ENCODE peak calls at places on chromosomes 1 and 21, in five cellular contexts. K, S, D, A and G are unnamed samples. For H3K36me3, the result is how much of the 10 kb centered on the place peaks cover.

GRCh38 chr1:67162954-67163353 is 3.3 kb upstream of the IL23R start:
- DNase-seq in K (peak), S (no peak), D (no peak), A (no peak), G (no peak)

GRCh38 chr1:246035060-246035531 is 472.0 kb downstream of the SMYD3 start:
- DNase-seq in K (no peak), S (no peak), D (no peak), A (no peak), G (no peak)

GRCh38 chr1:234628099-234628498 is 18.1 kb upstream of the IRF2BP2 start:
- DNase-seq in K (peak), S (no peak), D (peak), A (no peak), G (no peak)

GRCh38 chr1:230730979-230731378 is 16.2 kb upstream of the CAPN9 start:
- DNase-seq in K (no peak), S (no peak), D (peak), A (no peak), G (no peak)

GRCh38 chr1:20458717-20459116 is 27.3 kb downstream of the CAMK2N1 start:
- DNase-seq in K (no peak), S (no peak), D (no peak), A (no peak), G (no peak)

GRCh38 chr1:6245869-6246496 is 2.0 kb downstream of the HES3 start:
- DNase-seq in K (no peak), S (no peak), D (peak), A (no peak), G (no peak)

GRCh38 chr1:9892563-9893528 is 17.2 kb downstream of the CTNNBIP1 start:
- DNase-seq in K (peak), S (no peak), D (no peak), A (no peak), G (no peak)

GRCh38 chr1:46370214-46370633 is 23.9 kb upstream of the FAAH start:
- DNase-seq in K (peak), S (no peak), D (no peak), A (no peak), G (no peak)

GRCh38 chr1:168636200-168636599 is 59.8 kb downstream of the XCL1 start:
- DNase-seq in K (no peak), S (no peak), D (no peak), A (no peak), G (no peak)

GRCh38 chr1:89781494-89782126 is 39.2 kb upstream of the LRRC8D start:
- DNase-seq in K (peak), S (no peak), D (no peak), A (no peak), G (peak)

GRCh38 chr1:41023279-41023990 is 1.9 kb upstream of the SLFNL1 start:
- DNase-seq in K (no peak), S (no peak), D (no peak), A (no peak), G (no peak)

GRCh38 chr1:205025239-205025638 is 17.8 kb upstream of the CNTN2 start:
- DNase-seq in K (no peak), S (no peak), D (no peak), A (no peak), G (no peak)

GRCh38 chr1:230303069-230303468 is 123.1 kb downstream of the PGBD5 start:
- DNase-seq in K (no peak), S (no peak), D (no peak), A (no peak), G (no peak)

GRCh38 chr1:15799928-15800835 is 7.3 kb downstream of the UQCRHL start:
- DNase-seq in K (peak), S (peak), D (peak), A (no peak), G (no peak)

GRCh38 chr1:46516140-46516539 is 26.5 kb downstream of the DMBX1 start:
- DNase-seq in K (no peak), S (no peak), D (no peak), A (no peak), G (no peak)

GRCh38 chr1:117612517-117613248 is 6.8 kb downstream of the TENT5C start:
- DNase-seq in K (peak), S (no peak), D (no peak), A (peak), G (no peak)

GRCh38 chr1:46749921-46750404 is 31.0 kb upstream of the EFCAB14 start:
- DNase-seq in K (no peak), S (peak), D (no peak), A (no peak), G (no peak)

GRCh38 chr21:17051054-17051453 is 461.8 kb upstream of the CXADR start:
- DNase-seq in K (peak), S (no peak), D (no peak), A (no peak), G (no peak)

GRCh38 chr1:204659061-204659460 is 26.5 kb downstream of the LRRN2 start:
- DNase-seq in K (peak), S (no peak), D (no peak), A (no peak), G (no peak)

GRCh38 chr1:186626533-186626932 is 53.7 kb downstream of the PTGS2 start:
- DNase-seq in K (no peak), S (no peak), D (no peak), A (no peak), G (no peak)

GRCh38 chr1:160277330-160277729 is 7.6 kb downstream of the PEX19 start:
- DNase-seq in K (no peak), S (no peak), D (no peak), A (no peak), G (no peak)
- H3K36me3 ChIP-seq in K (under half), S (half or more), D (under half), A (under half), G (half or more)

GRCh38 chr1:179129702-179130473 is 48.0 kb downstream of the TOR3A start:
- DNase-seq in K (no peak), S (no peak), D (no peak), A (no peak), G (peak)
- H3K4me3 ChIP-seq in K (peak), S (peak), D (no peak), A (no peak), G (peak)

GRCh38 chr1:110346690-110347089 is 7.5 kb downstream of the RBM15 start:
- DNase-seq in K (no peak), S (no peak), D (no peak), A (no peak), G (no peak)
- H3K36me3 ChIP-seq in K (under half), S (under half), D (under half), A (under half), G (under half)

GRCh38 chr1:206772228-206773002 is at the start of gene IL10:
- DNase-seq in K (no peak), S (no peak), D (no peak), A (no peak), G (no peak)
- H3K4me3 ChIP-seq in K (no peak), S (no peak), D (no peak), A (no peak), G (no peak)

GRCh38 chr1:201145816-201146215 is 8.5 kb downstream of the TMEM9 start:
- DNase-seq in K (no peak), S (no peak), D (no peak), A (no peak), G (no peak)
- H3K36me3 ChIP-seq in K (under half), S (half or more), D (under half), A (under half), G (under half)

GRCh38 chr21:45113543-45113942 is 39.2 kb downstream of the ADARB1 start:
- DNase-seq in K (no peak), S (no peak), D (no peak), A (no peak), G (no peak)
- H3K4me3 ChIP-seq in K (no peak), S (no peak), D (no peak), A (no peak), G (no peak)